ENCODE peak calls at places on chromosome 5, in ten cellular contexts. O is WTC11, D is fibroblast of mammary gland, S is MM.1S, Q is astrocyte of the spinal cord, A is left lung, F is heart right ventricle, B is RWPE1, V is astrocyte, T is SK-N-SH. C is an unnamed sample.

GRCh38 chr5:1161832-1162229 is 39.6 kb upstream of the SLC6A19 start:
- DNase-seq in O (no peak), D (no peak), S (no peak), Q (no peak), A (no peak), F (peak; percentile 73), B (peak; percentile 63), V (no peak), T (peak; percentile 88), C (no peak)

GRCh38 chr5:140855772-140856674 is at the start of gene PCDHA10:
- DNase-seq in O (peak; percentile 48), D (peak; percentile 20), S (no peak), Q (peak; percentile 5), A (no peak), F (no peak), B (no peak), V (no peak), T (no peak), C (peak; percentile 52)

GRCh38 chr5:171966270-171966669 is 40.2 kb downstream of the FBXW11 start:
- DNase-seq in O (no peak), D (no peak), S (no peak), Q (no peak), A (no peak), F (no peak), B (no peak), V (no peak), T (no peak), C (no peak)

GRCh38 chr5:107673106-107673367 is 2.3 kb upstream of the EFNA5 start:
- DNase-seq in O (no peak), D (no peak), S (peak; percentile 18), Q (no peak), A (no peak), F (no peak), B (peak; percentile 1), V (no peak), T (no peak), C (no peak)

GRCh38 chr5:9698125-9698848 is 68.1 kb upstream of the TAS2R1 start:
- DNase-seq in O (no peak), D (no peak), S (no peak), Q (no peak), A (no peak), F (no peak), B (no peak), V (peak; percentile 10), T (no peak), C (no peak)

GRCh38 chr5:140982083-140982716 is 15.9 kb downstream of the PCDHAC2 start:
- DNase-seq in O (no peak), D (no peak), S (no peak), Q (no peak), A (no peak), F (no peak), B (no peak), V (no peak), T (peak; percentile 47), C (no peak)

GRCh38 chr5:17046320-17046719 is 110.2 kb upstream of the MYO10 start:
- DNase-seq in O (no peak), D (no peak), S (no peak), Q (no peak), A (no peak), F (no peak), B (no peak), V (no peak), T (no peak), C (no peak)

GRCh38 chr5:34571380-34572041 is 84.6 kb upstream of the RAI14 start:
- DNase-seq in O (no peak), D (peak; percentile 42), S (no peak), Q (peak; percentile 83), A (no peak), F (no peak), B (no peak), V (peak; percentile 82), T (no peak), C (no peak)

GRCh38 chr5:114223866-114224265 is 138.0 kb upstream of the KCNN2 start:
- DNase-seq in O (no peak), D (peak; percentile 4), S (peak; percentile 68), Q (peak; percentile 3), A (no peak), F (no peak), B (peak; percentile 1), V (no peak), T (peak; percentile 9), C (peak; percentile 35)

GRCh38 chr5:5288236-5288635 is 134.2 kb upstream of the ICE1 start:
- DNase-seq in O (no peak), D (peak; percentile 21), S (no peak), Q (peak; percentile 40), A (no peak), F (no peak), B (peak; percentile 79), V (peak; percentile 87), T (no peak), C (no peak)

GRCh38 chr5:64384761-64385160 is 121.1 kb upstream of the RGS7BP start:
- DNase-seq in O (peak; percentile 24), D (peak; percentile 3), S (peak; percentile 66), Q (peak; percentile 1), A (no peak), F (no peak), B (peak; percentile 29), V (peak; percentile 20), T (peak; percentile 1), C (peak; percentile 34)
- TF ChIP-seq CTCF in O (peak; percentile 10), D (no peak), S (peak; percentile 58), Q (no peak), A (no peak), F (no peak), B (no peak), V (peak; percentile 24), T (peak; percentile 35), C (peak; percentile 37)

GRCh38 chr5:80656425-80656824 is 1.6 kb upstream of the DHFR start:
- DNase-seq in O (no peak), D (peak; percentile 7), S (no peak), Q (no peak), A (no peak), F (no peak), B (no peak), V (peak; percentile 17), T (no peak), C (peak; percentile 12)
- TF ChIP-seq CTCF in O (no peak), D (peak; percentile 5), S (peak; percentile 10), Q (no peak), A (no peak), F (no peak), B (no peak), V (no peak), T (peak; percentile 33), C (no peak)

DNA sequence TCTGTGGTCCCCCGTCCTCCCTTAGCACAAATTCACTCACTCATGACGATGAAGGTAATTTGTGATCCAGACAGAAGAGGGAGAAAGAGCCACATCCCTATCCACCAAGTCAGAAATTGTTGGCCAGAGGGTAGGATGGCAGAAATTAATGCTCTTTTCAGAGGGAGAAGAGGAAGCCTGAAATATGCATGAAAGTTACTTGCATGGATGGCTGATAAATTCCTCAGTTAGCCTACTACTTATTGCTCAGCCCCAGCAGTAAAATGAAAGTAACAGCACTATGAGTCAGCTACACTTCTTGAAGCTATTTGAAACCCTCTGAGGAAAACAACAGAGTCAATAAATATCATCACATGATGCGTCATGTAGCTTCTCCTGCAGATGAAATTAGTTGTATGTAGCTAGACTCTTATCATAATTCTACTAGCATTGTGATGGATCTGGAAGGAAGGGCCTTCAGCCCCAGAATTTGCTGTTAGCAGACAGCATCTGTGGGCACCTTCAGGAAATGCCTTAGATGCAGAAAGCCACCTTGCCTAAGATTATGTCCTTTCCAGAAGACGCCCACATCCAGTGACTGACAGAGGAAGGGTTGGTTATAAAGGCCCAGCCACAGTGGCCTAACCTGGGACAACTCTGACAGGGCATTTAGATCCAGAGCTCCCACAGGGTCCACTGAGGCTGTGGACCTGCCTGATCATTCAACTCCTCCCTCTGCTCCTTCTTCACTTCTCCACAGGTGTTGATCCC is 81.2 kb upstream of the CCDC112 start:
- DNase-seq in O (no peak), D (peak; percentile 95), S (peak; percentile 80), Q (peak; percentile 87), A (no peak), F (peak; percentile 24), B (peak; percentile 78), V (peak; percentile 91), T (no peak), C (no peak)
- TF ChIP-seq CTCF in O (no peak), D (peak; percentile 28), S (peak; percentile 32), Q (peak; percentile 29), A (no peak), F (peak; percentile 32), B (no peak), V (peak; percentile 19), T (peak; percentile 60), C (no peak)

DNA sequence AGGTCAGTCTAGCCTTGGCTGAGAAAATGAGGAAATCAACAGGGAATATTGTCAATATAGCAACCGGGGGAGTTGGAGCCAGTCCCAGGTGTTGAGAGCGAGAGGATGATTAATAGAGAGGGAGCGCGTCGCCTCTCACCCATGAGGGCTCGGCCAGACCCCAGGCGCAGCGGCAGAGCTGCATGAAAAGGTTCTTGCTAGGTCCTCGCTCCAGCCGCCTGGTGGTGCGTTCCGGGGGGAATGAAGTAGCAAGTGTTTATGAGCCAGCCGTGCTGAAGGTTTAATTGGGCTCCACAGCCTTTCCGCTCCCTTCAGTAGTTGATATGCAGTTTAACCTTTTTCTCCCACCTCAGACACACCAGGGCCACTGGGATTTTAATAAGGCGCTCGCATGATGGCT is 167.3 kb upstream of the IRX1 start:
- DNase-seq in O (peak; percentile 31), D (no peak), S (no peak), Q (no peak), A (no peak), F (no peak), B (no peak), V (no peak), T (no peak), C (no peak)
- TF ChIP-seq CTCF in O (no peak), D (no peak), S (no peak), Q (no peak), A (no peak), F (no peak), B (no peak), V (no peak), T (no peak), C (no peak)

GRCh38 chr5:142479854-142480253 is 155.0 kb upstream of the SPRY4 start:
- DNase-seq in O (no peak), D (no peak), S (no peak), Q (no peak), A (no peak), F (no peak), B (no peak), V (no peak), T (no peak), C (no peak)

GRCh38 chr5:142475102-142475501 is 150.3 kb upstream of the SPRY4 start:
- DNase-seq in O (peak; percentile 20), D (no peak), S (no peak), Q (no peak), A (no peak), F (no peak), B (peak; percentile 25), V (no peak), T (no peak), C (no peak)

GRCh38 chr5:142479150-142479549 is 154.3 kb upstream of the SPRY4 start:
- DNase-seq in O (no peak), D (no peak), S (no peak), Q (no peak), A (no peak), F (no peak), B (no peak), V (no peak), T (no peak), C (no peak)

GRCh38 chr5:142481410-142481809 is 156.6 kb upstream of the SPRY4 start:
- DNase-seq in O (no peak), D (no peak), S (no peak), Q (no peak), A (no peak), F (no peak), B (no peak), V (no peak), T (no peak), C (no peak)

GRCh38 chr5:142478116-142478515 is 153.3 kb upstream of the SPRY4 start:
- DNase-seq in O (no peak), D (no peak), S (no peak), Q (no peak), A (no peak), F (no peak), B (no peak), V (no peak), T (no peak), C (no peak)
- TF ChIP-seq CTCF in O (no peak), D (no peak), S (no peak), Q (no peak), A (no peak), F (no peak), B (no peak), V (no peak), T (no peak), C (no peak)